ENCODE peak calls at places on chromosomes 11 and 22, in six cellular contexts. One of them, this sample, is unnamed.

GRCh38 chr11:4683020-4683419 is 14.6 kb downstream of the OR51E2 start:
- DNase-seq in esophagus squamous epithelium: no peak
- DNase-seq in K562: no peak
- DNase-seq in body of pancreas: no peak
- DNase-seq in IMR-90: peak; percentile 79
- DNase-seq in A549: no peak
- DNase-seq in this sample: no peak

GRCh38 chr11:63866211-63866610 is 27.3 kb downstream of the MARK2 start:
- DNase-seq in body of pancreas: peak; percentile 88
- DNase-seq in A549: no peak
- DNase-seq in K562: no peak
- DNase-seq in IMR-90: peak; percentile 61
- DNase-seq in esophagus squamous epithelium: no peak
- DNase-seq in this sample: no peak

GRCh38 chr22:45758603-45759002 is 87.0 kb downstream of the ATXN10 start:
- DNase-seq in K562: no peak
- DNase-seq in body of pancreas: no peak
- DNase-seq in esophagus squamous epithelium: no peak
- DNase-seq in IMR-90: no peak
- DNase-seq in A549: no peak
- DNase-seq in this sample: no peak

GRCh38 chr11:130601764-130602163 is 153.3 kb downstream of the ADAMTS15 start:
- DNase-seq in body of pancreas: no peak
- DNase-seq in A549: no peak
- DNase-seq in K562: no peak
- DNase-seq in IMR-90: no peak
- DNase-seq in esophagus squamous epithelium: no peak
- DNase-seq in this sample: no peak

GRCh38 chr11:623349-623869 is 1.3 kb downstream of the CDHR5 start:
- DNase-seq in body of pancreas: no peak
- DNase-seq in K562: no peak
- DNase-seq in IMR-90: no peak
- DNase-seq in A549: no peak
- DNase-seq in esophagus squamous epithelium: no peak
- DNase-seq in this sample: no peak

GRCh38 chr11:102061276-102061675 is 14.0 kb downstream of the CFAP300 start:
- DNase-seq in IMR-90: peak; percentile 28
- DNase-seq in A549: no peak
- DNase-seq in esophagus squamous epithelium: no peak
- DNase-seq in body of pancreas: no peak
- DNase-seq in K562: no peak
- DNase-seq in this sample: no peak

GRCh38 chr11:72648737-72649136 is 25.5 kb downstream of the PDE2A start:
- DNase-seq in esophagus squamous epithelium: no peak
- DNase-seq in body of pancreas: no peak
- DNase-seq in A549: no peak
- DNase-seq in K562: no peak
- DNase-seq in IMR-90: no peak
- DNase-seq in this sample: no peak

GRCh38 chr11:65471410-65471762 is 27.5 kb upstream of the MALAT1 start:
- DNase-seq in K562: peak; percentile 63
- DNase-seq in A549: peak; percentile 91
- DNase-seq in body of pancreas: peak; percentile 86
- DNase-seq in IMR-90: peak; percentile 79
- DNase-seq in esophagus squamous epithelium: no peak
- DNase-seq in this sample: no peak

GRCh38 chr11:11444027-11444799 is 91.2 kb upstream of the CSNK2A3 start:
- DNase-seq in IMR-90: peak; percentile 57
- DNase-seq in A549: no peak
- DNase-seq in K562: no peak
- DNase-seq in esophagus squamous epithelium: no peak
- DNase-seq in body of pancreas: peak; percentile 20
- DNase-seq in this sample: no peak

DNA sequence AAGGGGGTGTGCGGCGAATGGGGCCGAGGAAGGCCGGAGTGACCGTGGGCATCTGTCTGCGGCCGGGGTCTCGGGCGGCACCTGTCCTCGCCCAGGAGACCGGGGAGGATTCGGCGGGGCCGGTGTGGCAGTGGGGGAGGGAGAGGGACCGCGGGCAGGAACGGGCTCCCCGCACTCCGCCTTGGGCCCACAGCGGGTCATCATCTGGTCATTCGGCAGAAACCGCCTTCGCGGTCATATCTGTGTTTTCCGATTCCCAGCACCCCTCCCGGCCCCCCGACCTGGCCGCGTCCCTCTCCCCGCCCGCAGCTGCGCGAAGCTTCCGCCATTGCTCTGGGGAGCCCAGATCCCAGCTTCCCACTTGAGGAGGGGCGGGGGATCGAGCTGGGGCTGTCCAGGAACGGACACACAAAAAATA is 824 bp upstream of the CBX6 start:
- DNase-seq in K562: peak; percentile 53
- DNase-seq in body of pancreas: peak; percentile 62
- DNase-seq in A549: peak; percentile 37
- DNase-seq in esophagus squamous epithelium: no peak
- DNase-seq in IMR-90: peak; percentile 32
- DNase-seq in this sample: peak; percentile 38
- TF ChIP-seq POLR2A in K562: no peak
- TF ChIP-seq POLR2A in body of pancreas: peak; percentile 60
- TF ChIP-seq POLR2A in A549: peak; percentile 62
- TF ChIP-seq POLR2A in esophagus squamous epithelium: no peak
- TF ChIP-seq POLR2A in IMR-90: no peak
- TF ChIP-seq POLR2A in this sample: no peak

GRCh38 chr22:43269325-43270040 is 73.7 kb downstream of the SCUBE1 start:
- DNase-seq in K562: no peak
- DNase-seq in esophagus squamous epithelium: no peak
- DNase-seq in IMR-90: no peak
- DNase-seq in A549: no peak
- DNase-seq in body of pancreas: no peak
- DNase-seq in this sample: no peak

GRCh38 chr22:43272301-43272700 is 70.9 kb downstream of the SCUBE1 start:
- DNase-seq in A549: no peak
- DNase-seq in esophagus squamous epithelium: no peak
- DNase-seq in body of pancreas: no peak
- DNase-seq in IMR-90: peak; percentile 18
- DNase-seq in K562: no peak
- DNase-seq in this sample: no peak

GRCh38 chr22:43270314-43270908 is 72.8 kb downstream of the SCUBE1 start:
- DNase-seq in body of pancreas: no peak
- DNase-seq in K562: peak; percentile 45
- DNase-seq in esophagus squamous epithelium: no peak
- DNase-seq in A549: peak; percentile 50
- DNase-seq in IMR-90: no peak
- DNase-seq in this sample: no peak

GRCh38 chr22:43272869-43273318 is 70.3 kb downstream of the SCUBE1 start:
- DNase-seq in body of pancreas: no peak
- DNase-seq in esophagus squamous epithelium: no peak
- DNase-seq in IMR-90: no peak
- DNase-seq in A549: no peak
- DNase-seq in K562: no peak
- DNase-seq in this sample: no peak

GRCh38 chr22:43270949-43271348 is 72.2 kb downstream of the SCUBE1 start:
- DNase-seq in IMR-90: no peak
- DNase-seq in body of pancreas: no peak
- DNase-seq in esophagus squamous epithelium: no peak
- DNase-seq in A549: no peak
- DNase-seq in K562: no peak
- DNase-seq in this sample: no peak
- TF ChIP-seq POLR2A in IMR-90: no peak
- TF ChIP-seq POLR2A in body of pancreas: no peak
- TF ChIP-seq POLR2A in esophagus squamous epithelium: no peak
- TF ChIP-seq POLR2A in A549: no peak
- TF ChIP-seq POLR2A in K562: no peak
- TF ChIP-seq POLR2A in this sample: no peak

DNA sequence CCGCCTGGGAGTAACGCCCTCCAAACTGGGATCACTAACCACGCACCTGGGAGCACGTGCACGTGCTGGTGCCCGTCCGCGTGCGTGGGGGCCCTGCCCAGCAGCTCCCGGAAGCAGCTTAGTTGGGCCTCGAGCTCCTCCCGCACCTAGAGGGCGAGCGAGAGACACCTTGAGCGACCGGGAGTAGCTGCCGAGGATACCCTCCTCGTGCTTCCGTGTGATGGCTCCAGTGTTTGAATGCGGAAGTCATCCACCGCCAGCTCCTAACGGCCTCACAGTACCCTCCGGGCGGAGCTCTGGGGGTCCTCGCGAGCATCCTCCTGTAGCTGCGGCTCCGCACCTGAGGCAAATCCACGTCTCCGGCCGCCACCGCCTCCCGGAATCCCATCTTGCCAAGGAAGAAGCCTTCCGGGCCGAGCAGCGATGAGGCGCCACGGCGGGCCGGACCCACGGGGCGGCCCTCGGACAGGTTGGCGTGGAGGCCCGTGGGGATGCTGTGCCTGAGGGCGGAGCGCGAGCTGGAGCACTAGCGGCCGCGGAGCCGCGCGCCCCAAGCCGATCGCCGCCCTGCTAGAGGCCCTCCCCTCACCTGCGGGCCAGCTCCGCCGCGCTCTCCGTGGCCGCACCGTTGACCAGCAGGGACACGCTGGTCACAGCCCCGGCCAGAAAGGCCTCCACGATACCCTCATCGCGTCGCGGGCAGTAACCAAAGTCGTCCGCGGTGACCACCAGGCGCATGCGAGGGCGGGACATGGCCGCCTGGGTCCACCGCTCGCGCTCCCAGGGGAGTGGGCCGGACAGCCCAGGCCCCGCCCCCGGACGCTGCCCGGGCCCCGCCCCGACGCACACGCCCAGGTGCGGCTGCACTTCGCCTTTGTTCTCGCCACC is at the start of gene YDJC:
- DNase-seq in IMR-90: peak; percentile 88
- DNase-seq in esophagus squamous epithelium: peak; percentile 53
- DNase-seq in A549: peak; percentile 92
- DNase-seq in K562: peak; percentile 100
- DNase-seq in body of pancreas: peak; percentile 95
- DNase-seq in this sample: peak; percentile 77
- TF ChIP-seq POLR2A in IMR-90: peak; percentile 73
- TF ChIP-seq POLR2A in esophagus squamous epithelium: peak; percentile 30
- TF ChIP-seq POLR2A in A549: peak; percentile 79
- TF ChIP-seq POLR2A in K562: no peak
- TF ChIP-seq POLR2A in body of pancreas: peak; percentile 83
- TF ChIP-seq POLR2A in this sample: peak; percentile 74

GRCh38 chr11:67349457-67349856 is 3.9 kb downstream of the POLD4 start:
- DNase-seq in K562: no peak
- DNase-seq in IMR-90: no peak
- DNase-seq in A549: no peak
- DNase-seq in body of pancreas: no peak
- DNase-seq in esophagus squamous epithelium: no peak
- DNase-seq in this sample: no peak
- TF ChIP-seq POLR2A in K562: no peak
- TF ChIP-seq POLR2A in IMR-90: no peak
- TF ChIP-seq POLR2A in A549: no peak
- TF ChIP-seq POLR2A in body of pancreas: no peak
- TF ChIP-seq POLR2A in esophagus squamous epithelium: no peak
- TF ChIP-seq POLR2A in this sample: no peak